ENCODE peak calls at places on chromosomes 5 and 9, in four cellular contexts. T, E, X and U are unnamed samples.

GRCh38 chr9:6842584-6842947 is 84.8 kb downstream of the KDM4C start:
- DNase-seq in X (no peak), T (no peak), E (no peak), U (no peak)

GRCh38 chr5:38636626-38637025 is 80.2 kb upstream of the LIFR start:
- DNase-seq in E (no peak), T (peak), X (no peak), U (no peak)

GRCh38 chr9:34896112-34896511 is 62.0 kb upstream of the PHF24 start:
- DNase-seq in X (no peak), E (no peak), T (no peak), U (no peak)

GRCh38 chr5:34928267-34928666 is 1.1 kb upstream of the DNAJC21 start:
- DNase-seq in X (no peak), T (no peak), E (no peak), U (no peak)

GRCh38 chr9:133683494-133684460 is 47.6 kb downstream of the DBH start:
- DNase-seq in E (no peak), X (no peak), T (no peak), U (no peak)

GRCh38 chr9:4547016-4547415 is 56.7 kb downstream of the SLC1A1 start:
- DNase-seq in X (no peak), E (no peak), T (no peak), U (no peak)

GRCh38 chr5:115968770-115969169 is 6.5 kb downstream of the LVRN start:
- DNase-seq in E (no peak), T (no peak), X (no peak), U (no peak)

GRCh38 chr9:76296561-76297276 is 97.5 kb downstream of the RFK start:
- DNase-seq in E (no peak), T (no peak), X (no peak), U (no peak)

GRCh38 chr5:145800181-145800580 is 35.0 kb downstream of the PRELID2 start:
- DNase-seq in X (no peak), T (no peak), E (no peak), U (no peak)

GRCh38 chr5:179243333-179243732 is 101.9 kb downstream of the ADAMTS2 start:
- DNase-seq in X (no peak), E (no peak), T (no peak), U (no peak)

GRCh38 chr9:113269871-113270270 is 5.5 kb downstream of the CDC26 start:
- DNase-seq in E (no peak), T (no peak), X (no peak), U (no peak)

GRCh38 chr9:86684148-86684547 is 263.2 kb downstream of the GAS1 start:
- DNase-seq in T (no peak), E (no peak), X (no peak), U (no peak)

GRCh38 chr5:42990892-42991291 is 49.2 kb downstream of the ANXA2R start:
- DNase-seq in E (no peak), T (no peak), X (no peak), U (no peak)

GRCh38 chr5:153676821-153677220 is 186.4 kb downstream of the GRIA1 start:
- DNase-seq in X (no peak), T (no peak), E (no peak), U (no peak)

GRCh38 chr5:83102581-83102980 is 25.2 kb downstream of the XRCC4 start:
- DNase-seq in X (no peak), T (no peak), E (no peak), U (no peak)

GRCh38 chr5:105806601-105807000 is 1864.1 kb downstream of the EFNA5 start:
- DNase-seq in T (no peak), E (no peak), X (no peak), U (no peak)

GRCh38 chr9:123420560-123421210 is 64.7 kb downstream of the CRB2 start:
- DNase-seq in T (no peak), X (no peak), E (no peak), U (no peak)

GRCh38 chr9:133637451-133638055 is 1.4 kb downstream of the DBH start:
- DNase-seq in E (no peak), T (no peak), X (no peak), U (no peak)

GRCh38 chr5:92916036-92916435 is 665.0 kb downstream of the NR2F1-AS1 start:
- DNase-seq in T (no peak), X (peak), E (no peak), U (no peak)

GRCh38 chr5:176611435-176611834 is 1.5 kb upstream of the GPRIN1 start:
- DNase-seq in E (peak), T (peak), X (peak), U (no peak)

GRCh38 chr9:92976436-92976835 is 29.1 kb downstream of the FGD3 start:
- DNase-seq in T (no peak), E (no peak), X (no peak), U (no peak)

GRCh38 chr5:2003690-2004365 is 121.1 kb upstream of the IRX4 start:
- DNase-seq in E (no peak), X (no peak), T (no peak), U (no peak)

GRCh38 chr9:128442150-128442549 is 13.7 kb upstream of the ODF2 start:
- DNase-seq in E (no peak), X (no peak), T (no peak), U (no peak)

GRCh38 chr9:119177141-119177540 is 192.1 kb downstream of the BRINP1 start:
- DNase-seq in E (no peak), T (no peak), X (no peak), U (no peak)

GRCh38 chr5:68395302-68395701 is 179.7 kb downstream of the PIK3R1 start:
- DNase-seq in E (no peak), T (no peak), X (no peak), U (no peak)

GRCh38 chr5:143921525-143922311 is 109.8 kb downstream of the HMHB1 start:
- DNase-seq in T (no peak), X (no peak), E (no peak), U (no peak)

GRCh38 chr9:37998881-37999311 is 70.1 kb downstream of the SHB start:
- DNase-seq in E (no peak), X (no peak), T (peak), U (no peak)

DNA sequence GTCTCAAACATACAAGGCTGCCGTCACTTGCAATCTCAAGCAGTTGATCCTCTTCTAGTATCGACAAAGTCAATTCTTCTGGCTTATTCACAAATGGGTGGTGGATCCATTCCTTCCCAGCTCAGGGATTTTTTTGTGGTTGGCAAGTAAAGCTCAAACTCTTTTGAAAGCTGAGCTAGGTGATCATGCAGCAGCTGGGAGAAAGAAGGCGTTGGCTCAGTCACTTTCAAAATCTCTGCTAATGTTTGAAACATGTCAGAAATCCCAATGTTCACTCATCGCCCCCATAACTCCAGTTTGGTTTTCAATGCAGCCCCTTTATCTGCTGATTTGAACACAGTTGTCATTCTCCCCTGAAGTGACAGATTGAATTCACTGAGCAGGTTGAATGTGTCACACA is 4.0 kb upstream of the HNRNPA0 start:
- DNase-seq in T (no peak), E (no peak), X (no peak), U (no peak)
- TF ChIP-seq REST in T (no peak), E (no peak), X (no peak), U (no peak)

DNA sequence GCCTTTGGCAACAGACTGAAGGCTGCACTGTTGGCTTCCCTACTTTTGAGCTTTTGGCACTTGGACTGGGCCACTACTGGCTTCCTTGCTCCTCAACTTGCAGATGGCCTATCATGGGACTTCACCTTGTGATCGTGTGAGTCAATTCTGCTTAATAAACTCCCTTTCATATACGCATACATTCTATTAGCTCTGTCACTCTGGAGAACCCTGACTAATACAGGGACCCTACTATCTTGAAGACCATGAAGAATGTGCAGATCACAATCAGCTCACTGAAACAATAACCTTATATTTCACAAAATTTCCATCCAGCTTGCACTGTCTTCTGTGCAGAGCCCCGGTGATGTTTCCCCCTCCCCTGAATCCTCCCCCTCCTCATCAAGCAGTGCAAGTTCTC is 39.8 kb downstream of the TMEM215 start:
- DNase-seq in T (no peak), X (no peak), E (no peak), U (no peak)
- TF ChIP-seq ATF3 in T (no peak), X (no peak), E (no peak), U (no peak)

GRCh38 chr5:7012057-7012456 is 298.8 kb downstream of the TENT4A start:
- DNase-seq in E (no peak), T (no peak), X (no peak), U (no peak)
- TF ChIP-seq REST in E (no peak), T (no peak), X (no peak), U (no peak)

GRCh38 chr5:57414857-57415256 is 67.8 kb downstream of the ACTBL2 start:
- DNase-seq in T (no peak), X (no peak), E (no peak), U (no peak)

GRCh38 chr5:57420821-57421220 is 61.8 kb downstream of the ACTBL2 start:
- DNase-seq in E (no peak), X (no peak), T (no peak), U (no peak)

GRCh38 chr5:57416246-57416996 is 66.2 kb downstream of the ACTBL2 start:
- DNase-seq in X (no peak), T (no peak), E (no peak), U (no peak)

GRCh38 chr5:57417320-57417719 is 65.3 kb downstream of the ACTBL2 start:
- DNase-seq in T (no peak), X (no peak), E (no peak), U (no peak)

DNA sequence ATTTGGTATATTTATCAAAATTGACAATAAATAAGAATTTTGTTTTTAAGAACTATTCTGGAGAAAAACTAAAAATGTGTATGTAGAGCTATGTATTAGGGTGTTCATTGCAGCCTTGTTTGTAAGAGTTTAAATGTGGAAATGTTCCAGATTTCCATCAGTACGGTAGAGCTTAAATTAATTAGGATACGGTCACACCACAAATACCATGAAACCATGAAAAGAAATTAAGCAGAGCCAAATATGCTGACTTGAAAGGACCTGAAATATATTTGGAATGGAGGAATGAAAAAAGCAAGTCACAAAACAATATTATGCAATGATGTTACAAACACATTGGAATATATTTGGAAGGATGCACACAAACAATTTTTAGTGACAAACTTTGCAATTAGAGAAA is 64.6 kb downstream of the ACTBL2 start:
- DNase-seq in T (no peak), E (no peak), X (no peak), U (no peak)
- TF ChIP-seq ATF3 in T (no peak), E (no peak), X (no peak), U (no peak)